ENCODE peak calls at places on chromosome 13, in six cellular contexts. Y, U, K, O, W and Q are unnamed samples.

GRCh38 chr13:59730026-59730425 is 433.7 kb downstream of the DIAPH3 start:
- DNase-seq in K (no peak), Y (no peak), W (no peak), O (no peak), U (no peak), Q (no peak)

GRCh38 chr13:42492372-42492920 is 81.5 kb upstream of the TNFSF11 start:
- DNase-seq in W (no peak), O (no peak), K (no peak), U (no peak), Y (no peak), Q (no peak)

GRCh38 chr13:52599037-52599852 is 43.0 kb upstream of the HNRNPA1L2 start:
- DNase-seq in K (no peak), Y (no peak), U (no peak), O (no peak), W (no peak), Q (no peak)

GRCh38 chr13:51153527-51153926 is 42.5 kb upstream of the C13orf42 start:
- DNase-seq in K (no peak), Y (no peak), U (no peak), W (no peak), O (no peak), Q (no peak)

GRCh38 chr13:75702476-75702875 is 66.3 kb downstream of the LMO7 start:
- DNase-seq in W (no peak), U (no peak), K (no peak), O (no peak), Y (no peak), Q (no peak)

GRCh38 chr13:77696863-77697207 is 652 bp upstream of the SLAIN1 start:
- DNase-seq in K (no peak), W (no peak), Y (no peak), O (no peak), U (no peak), Q (no peak)

GRCh38 chr13:91690944-91691343 is 292.5 kb downstream of the GPC5 start:
- DNase-seq in Y (no peak), W (no peak), O (no peak), U (no peak), K (no peak), Q (no peak)

GRCh38 chr13:19053561-19053960 is 128.1 kb downstream of the TUBA3C start:
- DNase-seq in K (no peak), W (no peak), O (no peak), Y (no peak), U (no peak), Q (no peak)

GRCh38 chr13:97224544-97225324 is 2.6 kb downstream of the MBNL2 start:
- DNase-seq in Y (no peak), K (no peak), W (no peak), U (no peak), O (no peak), Q (no peak)

GRCh38 chr13:105960326-105960725 is 575.1 kb downstream of the EFNB2 start:
- DNase-seq in W (no peak), Y (no peak), U (no peak), O (no peak), K (no peak), Q (no peak)